ENCODE peak calls at places on chromosome 13, in ten cellular contexts. J is fibroblast of mammary gland, D is GM12865, B is body of pancreas, F is IMR-90, C is bronchial epithelial cell, T is HFF-Myc, Q is lower leg skin, A is astrocyte, Y is epithelial cell of proximal tubule. K is an unnamed sample.

GRCh38 chr13:51767100-51767499 is 36.9 kb downstream of the DHRS12 start:
- DNase-seq in J (no peak), D (no peak), B (no peak), F (no peak), C (no peak), T (no peak), Q (no peak), A (no peak), Y (no peak), K (peak; percentile 74)

GRCh38 chr13:78826936-78827335 is 168.0 kb upstream of the OBI1 start:
- DNase-seq in J (no peak), D (no peak), B (no peak), F (no peak), C (no peak), T (no peak), Q (no peak), A (no peak), Y (no peak), K (no peak)

GRCh38 chr13:69970521-69970920 is 137.1 kb upstream of the ATXN8OS start:
- DNase-seq in J (no peak), D (no peak), B (no peak), F (no peak), C (peak; percentile 50), T (no peak), Q (no peak), A (peak; percentile 5), Y (peak; percentile 16), K (peak; percentile 0)

GRCh38 chr13:50993908-50994307 is 84.3 kb downstream of the RNASEH2B start:
- DNase-seq in J (peak; percentile 75), D (no peak), B (no peak), F (no peak), C (no peak), T (no peak), Q (no peak), A (no peak), Y (no peak), K (no peak)

GRCh38 chr13:108534728-108535127 is 94.7 kb upstream of the MYO16 start:
- DNase-seq in J (no peak), D (no peak), B (no peak), F (no peak), C (no peak), T (no peak), Q (no peak), A (no peak), Y (no peak), K (no peak)

GRCh38 chr13:39942901-39943273 is 287.4 kb downstream of the COG6 start:
- DNase-seq in J (peak; percentile 92), D (peak; percentile 83), B (peak; percentile 81), F (peak; percentile 57), C (peak; percentile 71), T (no peak), Q (peak; percentile 92), A (peak; percentile 76), Y (peak; percentile 7), K (peak; percentile 75)

GRCh38 chr13:111518161-111518791 is 197.8 kb downstream of the TEX29 start:
- DNase-seq in J (no peak), D (no peak), B (peak; percentile 37), F (no peak), C (no peak), T (no peak), Q (peak; percentile 61), A (no peak), Y (no peak), K (no peak)

GRCh38 chr13:97307882-97308624 is 85.9 kb downstream of the MBNL2 start:
- DNase-seq in J (peak; percentile 62), D (no peak), B (peak; percentile 30), F (peak; percentile 68), C (peak; percentile 30), T (no peak), Q (no peak), A (peak; percentile 90), Y (no peak), K (no peak)

GRCh38 chr13:46179576-46180368 is 2.2 kb downstream of the LCP1 start:
- DNase-seq in J (no peak), D (peak; percentile 81), B (no peak), F (no peak), C (no peak), T (no peak), Q (peak; percentile 90), A (no peak), Y (no peak), K (no peak)

GRCh38 chr13:46173656-46174055 is 8.3 kb downstream of the LCP1 start:
- DNase-seq in J (no peak), D (peak; percentile 76), B (no peak), F (no peak), C (no peak), T (no peak), Q (no peak), A (no peak), Y (no peak), K (no peak)

GRCh38 chr13:46178821-46179220 is 3.2 kb downstream of the LCP1 start:
- DNase-seq in J (no peak), D (no peak), B (no peak), F (no peak), C (no peak), T (no peak), Q (no peak), A (no peak), Y (no peak), K (no peak)

GRCh38 chr13:46178143-46178542 is 3.8 kb downstream of the LCP1 start:
- DNase-seq in J (no peak), D (no peak), B (no peak), F (no peak), C (no peak), T (no peak), Q (no peak), A (no peak), Y (no peak), K (no peak)

GRCh38 chr13:46176756-46177155 is 5.2 kb downstream of the LCP1 start:
- DNase-seq in J (no peak), D (peak; percentile 87), B (no peak), F (no peak), C (no peak), T (no peak), Q (no peak), A (no peak), Y (no peak), K (no peak)
- H3K4me3 ChIP-seq in J (no peak overlapping the region), D (peak overlapping the region; percentile 95), B (no peak overlapping the region), F (no peak overlapping the region), C (no peak overlapping the region), T (no peak overlapping the region), Q (no peak overlapping the region), A (no peak overlapping the region), Y (no peak overlapping the region), K (no peak overlapping the region)

DNA sequence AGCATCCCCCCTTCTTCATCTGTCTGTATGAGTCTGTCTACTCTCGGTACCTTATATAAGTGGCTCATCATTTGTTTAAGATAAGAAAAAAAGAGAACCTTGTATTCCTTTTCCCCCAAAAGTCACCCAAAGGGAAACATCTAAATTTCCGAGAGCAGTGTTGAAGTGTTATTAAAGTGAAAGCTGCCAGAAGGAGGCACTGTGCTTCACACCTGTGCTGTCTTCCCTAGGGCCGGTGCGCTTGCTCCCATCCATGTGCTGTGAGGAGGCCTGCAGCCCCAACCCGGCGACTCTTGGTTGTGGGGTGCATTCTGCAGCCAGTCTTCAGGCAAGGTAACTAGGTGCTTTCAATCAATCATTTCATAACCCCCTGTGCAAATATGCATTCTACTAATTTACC is 97.5 kb downstream of the TNFRSF19 start:
- DNase-seq in J (no peak), D (peak; percentile 37), B (no peak), F (no peak), C (no peak), T (no peak), Q (no peak), A (no peak), Y (no peak), K (peak; percentile 62)
- H3K4me3 ChIP-seq in J (no peak overlapping the region), D (no peak overlapping the region), B (no peak overlapping the region), F (no peak overlapping the region), C (no peak overlapping the region), T (no peak overlapping the region), Q (no peak overlapping the region), A (no peak overlapping the region), Y (no peak overlapping the region), K (no peak overlapping the region)

GRCh38 chr13:45337395-45337794 is 3.6 kb downstream of the TPT1 start:
- DNase-seq in J (no peak), D (no peak), B (no peak), F (no peak), C (no peak), T (no peak), Q (no peak), A (no peak), Y (no peak), K (no peak)

GRCh38 chr13:45336025-45336800 is 4.8 kb downstream of the TPT1 start:
- DNase-seq in J (no peak), D (no peak), B (no peak), F (no peak), C (no peak), T (no peak), Q (no peak), A (no peak), Y (no peak), K (no peak)

GRCh38 chr13:45339867-45340266 is 1.1 kb downstream of the TPT1 start:
- DNase-seq in J (no peak), D (peak; percentile 46), B (no peak), F (no peak), C (no peak), T (no peak), Q (no peak), A (no peak), Y (no peak), K (no peak)

GRCh38 chr13:45339399-45339798 is 1.6 kb downstream of the TPT1 start:
- DNase-seq in J (no peak), D (no peak), B (no peak), F (no peak), C (no peak), T (no peak), Q (no peak), A (no peak), Y (no peak), K (no peak)

GRCh38 chr13:45337803-45338202 is 3.2 kb downstream of the TPT1 start:
- DNase-seq in J (no peak), D (no peak), B (no peak), F (no peak), C (no peak), T (no peak), Q (no peak), A (no peak), Y (no peak), K (no peak)
- H3K4me3 ChIP-seq in J (no peak overlapping the region), D (no peak overlapping the region), B (no peak overlapping the region), F (no peak overlapping the region), C (no peak overlapping the region), T (peak overlapping the region; percentile 89), Q (no peak overlapping the region), A (peak overlapping the region; percentile 97), Y (peak overlapping the region; percentile 99), K (no peak overlapping the region)

DNA sequence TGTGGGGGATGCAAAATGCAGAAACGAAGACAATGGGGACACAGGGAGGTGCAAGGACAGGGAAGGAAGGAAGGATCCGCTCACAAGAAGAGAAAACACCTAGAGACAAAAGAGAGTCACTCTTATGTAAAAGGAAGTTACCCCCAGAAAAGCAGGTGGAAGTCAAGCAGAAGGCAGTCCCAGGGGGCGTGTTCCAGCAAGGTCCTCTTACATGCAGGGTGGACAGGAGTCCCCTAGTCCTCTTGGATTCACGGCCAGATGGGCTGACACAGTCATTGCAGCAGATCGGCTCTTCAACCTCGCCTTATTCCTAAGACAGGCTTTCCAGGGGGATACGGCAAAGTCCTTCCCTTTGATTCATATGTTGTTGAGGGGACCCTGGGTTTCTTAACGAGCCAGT is 83.9 kb upstream of the SPATA13 start:
- DNase-seq in J (no peak), D (no peak), B (no peak), F (no peak), C (no peak), T (no peak), Q (no peak), A (no peak), Y (no peak), K (no peak)
- H3K4me3 ChIP-seq in J (no peak overlapping the region), D (no peak overlapping the region), B (no peak overlapping the region), F (no peak overlapping the region), C (no peak overlapping the region), T (no peak overlapping the region), Q (no peak overlapping the region), A (no peak overlapping the region), Y (peak overlapping the region; percentile 22), K (no peak overlapping the region)